ENCODE peak calls at places on chromosome 20, in ten cellular contexts. O is neural progenitor cell, X is fibroblast of lung, P is gastrocnemius medialis, F is MM.1S, N is SK-N-SH, L is IMR-90, S is lower lobe of right lung, I is upper lobe of left lung, G is heart left ventricle. B is an unnamed sample. For H3K27me3, the result is how much of the 10 kb centered on the place peaks cover.

GRCh38 chr20:22583773-22584629 is at the start of gene FOXA2:
- DNase-seq in O (peak), X (no peak), P (no peak), F (no peak), N (no peak), L (no peak), S (peak), I (peak), G (no peak), B (no peak)

GRCh38 chr20:38222231-38222922 is 38.2 kb downstream of the KIAA1755 start:
- DNase-seq in O (peak), X (peak), P (peak), F (peak), N (peak), L (peak), S (peak), I (peak), G (peak), B (peak)

GRCh38 chr20:20530428-20531151 is 162.7 kb downstream of the INSM1 start:
- DNase-seq in O (no peak), X (no peak), P (no peak), F (no peak), N (no peak), L (no peak), S (no peak), I (no peak), G (no peak), B (no peak)

GRCh38 chr20:19210426-19211155 is 1.9 kb upstream of the SLC24A3 start:
- DNase-seq in O (no peak), X (no peak), P (no peak), F (no peak), N (no peak), L (no peak), S (no peak), I (no peak), G (no peak), B (no peak)

GRCh38 chr20:38866265-38867061 is 59.8 kb upstream of the FAM83D start:
- DNase-seq in O (no peak), X (no peak), P (no peak), F (no peak), N (peak), L (no peak), S (no peak), I (no peak), G (no peak), B (no peak)

GRCh38 chr20:22511943-22512910 is 72.1 kb downstream of the FOXA2 start:
- DNase-seq in O (peak), X (no peak), P (no peak), F (no peak), N (no peak), L (no peak), S (peak), I (peak), G (no peak), B (no peak)

GRCh38 chr20:41183831-41184230 is 46.5 kb downstream of the PLCG1 start:
- DNase-seq in O (no peak), X (no peak), P (no peak), F (no peak), N (no peak), L (no peak), S (no peak), I (no peak), G (no peak), B (no peak)

GRCh38 chr20:20003088-20003954 is 13.8 kb upstream of the NAA20 start:
- DNase-seq in O (no peak), X (peak), P (peak), F (peak), N (no peak), L (peak), S (no peak), I (no peak), G (peak), B (peak)

GRCh38 chr20:59415224-59415623 is 114.8 kb downstream of the EDN3 start:
- DNase-seq in O (no peak), X (no peak), P (no peak), F (no peak), N (no peak), L (no peak), S (no peak), I (no peak), G (no peak), B (no peak)

GRCh38 chr20:6740096-6740495 is 27.4 kb upstream of the BMP2 start:
- DNase-seq in O (no peak), X (no peak), P (no peak), F (no peak), N (no peak), L (no peak), S (no peak), I (no peak), G (no peak), B (no peak)

GRCh38 chr20:6733965-6734364 is 33.5 kb upstream of the BMP2 start:
- DNase-seq in O (no peak), X (no peak), P (no peak), F (no peak), N (no peak), L (no peak), S (no peak), I (no peak), G (no peak), B (no peak)

GRCh38 chr20:6731951-6732580 is 35.4 kb upstream of the BMP2 start:
- DNase-seq in O (no peak), X (no peak), P (peak), F (no peak), N (no peak), L (no peak), S (peak), I (no peak), G (peak), B (no peak)

GRCh38 chr20:6739406-6739805 is 28.1 kb upstream of the BMP2 start:
- DNase-seq in O (no peak), X (no peak), P (no peak), F (no peak), N (no peak), L (no peak), S (no peak), I (no peak), G (no peak), B (no peak)

GRCh38 chr20:6735913-6736845 is 31.3 kb upstream of the BMP2 start:
- DNase-seq in O (no peak), X (peak), P (no peak), F (no peak), N (no peak), L (no peak), S (no peak), I (no peak), G (no peak), B (no peak)
- H3K27ac ChIP-seq in O (no peak), X (no peak), P (peak), F (no peak), N (no peak), L (no peak), S (peak), I (peak), G (peak), B (peak)

DNA sequence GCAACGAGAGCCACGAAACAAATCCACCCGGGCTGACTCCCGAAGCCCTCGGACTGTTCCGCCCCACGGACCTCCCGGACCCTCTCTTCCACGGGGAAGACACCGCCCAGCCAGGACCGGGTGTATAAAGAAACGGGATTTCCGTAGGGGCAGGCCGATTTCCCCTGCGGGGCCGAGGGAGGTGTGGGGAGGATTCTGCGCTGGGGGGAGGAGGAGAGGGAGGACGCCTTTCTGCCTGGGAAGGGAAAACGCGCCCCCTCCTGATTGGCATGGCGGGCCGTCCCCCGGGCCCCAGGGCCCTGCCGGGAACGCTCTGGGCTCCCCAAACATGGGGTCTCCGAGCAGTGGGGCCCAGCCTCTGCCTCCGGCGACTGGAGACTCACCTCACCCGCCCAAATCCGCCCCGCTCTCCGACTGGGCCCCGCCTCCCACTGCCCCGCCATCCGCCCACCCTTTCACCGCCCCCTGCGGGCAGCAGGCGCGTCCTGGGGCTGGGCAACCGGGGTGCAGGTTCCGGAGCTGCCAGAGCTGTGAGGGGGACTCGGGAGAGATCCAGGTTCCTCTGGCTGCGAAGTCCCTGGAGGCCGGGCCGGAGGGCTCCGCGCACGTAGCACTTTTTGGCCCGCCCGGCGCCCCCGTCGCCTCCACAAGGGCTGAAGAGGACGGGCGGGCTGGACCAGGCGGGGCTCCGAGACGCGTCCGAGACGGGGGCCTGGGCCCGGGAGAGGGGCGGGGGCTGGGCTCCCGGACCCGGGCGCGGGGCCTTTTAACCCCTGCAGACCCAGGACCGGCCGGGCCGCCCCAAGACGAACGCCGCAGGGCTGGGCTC is 586 bp upstream of the PPDPF start:
- DNase-seq in O (peak), X (peak), P (peak), F (no peak), N (peak), L (peak), S (peak), I (no peak), G (peak), B (peak)
- TF ChIP-seq CTCF in O (peak), X (peak), P (peak), F (peak), N (peak), L (peak), S (peak), I (peak), G (peak), B (peak)

GRCh38 chr20:52892023-52892422 is 80.1 kb upstream of the TSHZ2 start:
- DNase-seq in O (no peak), X (no peak), P (no peak), F (no peak), N (no peak), L (no peak), S (no peak), I (no peak), G (no peak), B (no peak)
- H3K27me3 ChIP-seq in O (under half), X (under half), P (under half), F (under half), N (under half), L (under half), S (under half), I (under half), G (under half), B (under half)

GRCh38 chr20:9306521-9306920 is 207.9 kb upstream of the LAMP5 start:
- DNase-seq in O (no peak), X (peak), P (no peak), F (no peak), N (no peak), L (peak), S (no peak), I (no peak), G (no peak), B (no peak)
- H3K27ac ChIP-seq in O (no peak), X (no peak), P (no peak), F (no peak), N (no peak), L (no peak), S (no peak), I (no peak), G (no peak), B (no peak)

DNA sequence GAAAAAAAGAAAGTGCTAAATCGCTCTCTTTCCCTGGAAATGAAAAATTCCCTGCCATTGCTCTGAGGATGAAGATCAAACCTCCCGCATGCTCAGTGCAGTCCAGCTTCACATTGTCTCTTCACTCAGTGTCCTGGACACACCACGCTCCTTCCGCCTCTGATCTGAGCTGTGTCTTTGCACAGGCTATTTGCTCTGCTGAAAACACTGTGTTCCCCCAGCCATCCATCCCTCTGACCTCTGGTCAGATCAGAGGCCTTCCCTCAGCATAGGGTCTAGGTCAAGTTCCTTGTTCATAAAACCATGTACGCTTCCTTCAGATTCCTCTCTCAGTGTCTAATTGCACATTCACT is 40.2 kb upstream of the DSN1 start:
- DNase-seq in O (no peak), X (no peak), P (no peak), F (no peak), N (no peak), L (no peak), S (no peak), I (no peak), G (no peak), B (no peak)
- TF ChIP-seq CTCF in O (no peak), X (no peak), P (no peak), F (no peak), N (no peak), L (no peak), S (no peak), I (no peak), G (no peak), B (no peak)

GRCh38 chr20:49461894-49462293 is 20.6 kb downstream of the KCNB1 start:
- DNase-seq in O (no peak), X (no peak), P (no peak), F (no peak), N (no peak), L (no peak), S (no peak), I (no peak), G (no peak), B (no peak)
- H3K27me3 ChIP-seq in O (under half), X (under half), P (under half), F (under half), N (under half), L (under half), S (under half), I (under half), G (under half), B (under half)

GRCh38 chr20:3734111-3734843 is 1.8 kb downstream of the HSPA12B start:
- DNase-seq in O (no peak), X (no peak), P (no peak), F (no peak), N (no peak), L (no peak), S (peak), I (no peak), G (no peak), B (no peak)
- H3K27ac ChIP-seq in O (no peak), X (no peak), P (peak), F (no peak), N (no peak), L (no peak), S (peak), I (peak), G (peak), B (no peak)

GRCh38 chr20:3172126-3172932 is 1.0 kb downstream of the LZTS3 start:
- DNase-seq in O (no peak), X (no peak), P (no peak), F (no peak), N (no peak), L (no peak), S (no peak), I (no peak), G (no peak), B (no peak)

GRCh38 chr20:3172933-3173581 is at the start of gene LZTS3:
- DNase-seq in O (peak), X (peak), P (peak), F (peak), N (peak), L (peak), S (peak), I (peak), G (peak), B (peak)

GRCh38 chr20:3174442-3175263 is 1.3 kb upstream of the LZTS3 start:
- DNase-seq in O (peak), X (no peak), P (no peak), F (no peak), N (no peak), L (peak), S (no peak), I (no peak), G (no peak), B (no peak)

GRCh38 chr20:3175270-3175669 is 1.9 kb upstream of the LZTS3 start:
- DNase-seq in O (no peak), X (no peak), P (no peak), F (no peak), N (no peak), L (no peak), S (no peak), I (no peak), G (no peak), B (no peak)

DNA sequence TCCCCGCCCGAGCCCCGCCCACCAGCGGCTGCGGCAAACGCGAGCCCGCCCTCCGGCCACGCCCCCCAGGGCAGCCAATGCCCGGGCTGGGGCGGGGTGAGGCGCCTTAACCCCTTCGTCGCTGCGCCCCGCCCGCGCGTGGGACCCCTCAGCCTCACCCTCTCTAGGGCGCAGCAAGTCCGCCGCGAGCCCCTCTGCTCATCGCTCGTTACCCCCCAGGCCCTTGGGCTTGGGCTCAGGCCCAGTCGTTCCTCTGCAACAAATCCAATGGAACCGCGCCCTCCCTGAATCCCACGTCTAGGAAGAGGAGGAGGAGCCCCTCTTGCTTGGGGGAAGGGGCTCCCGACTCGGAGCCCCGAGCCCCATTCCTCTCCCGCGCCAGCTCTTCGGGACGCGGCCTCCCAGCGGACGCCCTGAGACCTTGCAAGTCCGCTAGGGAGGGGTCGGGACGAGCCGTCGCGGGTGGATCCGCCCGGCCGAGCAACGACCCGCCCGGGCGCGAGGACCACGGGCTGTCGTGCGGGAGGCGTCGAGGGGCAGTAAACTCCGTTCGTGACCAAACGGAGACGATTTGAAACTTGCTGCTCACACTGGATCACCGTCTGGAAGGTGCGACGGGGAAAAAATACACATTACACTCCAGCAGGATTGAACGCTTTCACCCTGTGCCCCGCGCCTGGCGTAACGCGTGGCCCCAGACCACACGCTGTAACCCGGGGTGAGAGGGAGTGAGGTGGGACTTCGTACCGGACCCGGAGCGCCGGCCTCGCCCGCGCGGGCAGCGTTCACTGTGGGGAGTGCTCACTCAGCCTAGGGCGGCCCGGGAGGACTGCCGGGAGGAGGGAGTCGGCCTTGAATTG is 463 bp upstream of the LZTS3 start:
- DNase-seq in O (peak), X (peak), P (peak), F (peak), N (peak), L (peak), S (peak), I (peak), G (peak), B (no peak)
- TF ChIP-seq CTCF in O (peak), X (no peak), P (no peak), F (peak), N (no peak), L (peak), S (no peak), I (peak), G (peak), B (peak)

GRCh38 chr20:4063631-4064030 is 48.3 kb upstream of the RNF24 start:
- DNase-seq in O (no peak), X (peak), P (no peak), F (no peak), N (no peak), L (peak), S (no peak), I (no peak), G (no peak), B (no peak)
- H3K27me3 ChIP-seq in O (under half), X (under half), P (under half), F (under half), N (under half), L (under half), S (under half), I (under half), G (under half), B (under half)

GRCh38 chr20:44306927-44307326 is 4.1 kb downstream of the FITM2 start:
- DNase-seq in O (no peak), X (no peak), P (no peak), F (no peak), N (no peak), L (no peak), S (no peak), I (peak), G (no peak), B (no peak)

GRCh38 chr20:44309763-44310663 is 989 bp downstream of the FITM2 start:
- DNase-seq in O (peak), X (peak), P (peak), F (no peak), N (no peak), L (peak), S (no peak), I (peak), G (peak), B (no peak)

GRCh38 chr20:44314870-44315269 is 3.9 kb upstream of the FITM2 start:
- DNase-seq in O (no peak), X (no peak), P (no peak), F (no peak), N (no peak), L (no peak), S (no peak), I (no peak), G (no peak), B (no peak)

GRCh38 chr20:44310664-44311639 is at the start of gene FITM2:
- DNase-seq in O (peak), X (peak), P (peak), F (peak), N (peak), L (peak), S (peak), I (peak), G (peak), B (peak)
- H3K27ac ChIP-seq in O (no peak), X (peak), P (peak), F (peak), N (no peak), L (peak), S (peak), I (peak), G (peak), B (peak)

B was measured in ascending aorta.